ENCODE peak calls at places on chromosomes 5 and 9, in nine cellular contexts. U, Q, V, S, C, F, H, W and Y are unnamed samples.

GRCh38 chr5:42811591-42812392 is at the start of gene SELENOP:
- DNase-seq in U (peak), Q (peak), V (peak), S (no peak), C (no peak), F (peak), H (no peak), W (no peak), Y (peak)

GRCh38 chr5:151382576-151382975 is 35.2 kb upstream of the SLC36A2 start:
- DNase-seq in U (no peak), Q (no peak), V (peak), S (no peak), C (no peak), F (no peak), H (no peak), W (no peak), Y (no peak)

GRCh38 chr9:26308328-26308727 is 584.3 kb downstream of the CAAP1 start:
- DNase-seq in U (no peak), Q (no peak), V (peak), S (no peak), C (no peak), F (no peak), H (no peak), W (no peak), Y (no peak)

GRCh38 chr5:72451771-72452505 is 55.3 kb downstream of the ZNF366 start:
- DNase-seq in U (no peak), Q (no peak), V (no peak), S (no peak), C (peak), F (peak), H (no peak), W (no peak), Y (peak)

GRCh38 chr5:159049844-159050318 is 49.8 kb downstream of the EBF1 start:
- DNase-seq in U (no peak), Q (no peak), V (peak), S (no peak), C (no peak), F (peak), H (no peak), W (no peak), Y (no peak)

GRCh38 chr5:9686211-9686610 is 56.1 kb upstream of the TAS2R1 start:
- DNase-seq in U (no peak), Q (no peak), V (no peak), S (no peak), C (no peak), F (peak), H (no peak), W (no peak), Y (no peak)

GRCh38 chr5:143265995-143266394 is 137.5 kb downstream of the NR3C1 start:
- DNase-seq in U (no peak), Q (no peak), V (no peak), S (no peak), C (no peak), F (no peak), H (no peak), W (no peak), Y (no peak)

GRCh38 chr5:174383196-174384178 is 338.0 kb downstream of the NSG2 start:
- DNase-seq in U (peak), Q (no peak), V (peak), S (no peak), C (no peak), F (no peak), H (no peak), W (no peak), Y (no peak)

GRCh38 chr5:107472620-107473064 is 198.1 kb downstream of the EFNA5 start:
- DNase-seq in U (peak), Q (no peak), V (no peak), S (no peak), C (no peak), F (no peak), H (no peak), W (no peak), Y (no peak)

GRCh38 chr5:54902817-54903473 is 82.4 kb downstream of the ESM1 start:
- DNase-seq in U (peak), Q (no peak), V (no peak), S (no peak), C (no peak), F (peak), H (no peak), W (peak), Y (no peak)

GRCh38 chr9:3475300-3476020 is 50.3 kb downstream of the RFX3 start:
- DNase-seq in U (no peak), Q (no peak), V (no peak), S (no peak), C (no peak), F (no peak), H (no peak), W (peak), Y (no peak)

GRCh38 chr5:135549413-135549812 is 13.6 kb upstream of the NEUROG1 start:
- DNase-seq in U (no peak), Q (no peak), V (no peak), S (no peak), C (no peak), F (no peak), H (no peak), W (no peak), Y (no peak)

GRCh38 chr9:123281659-123282342 is 13.4 kb upstream of the STRBP start:
- DNase-seq in U (no peak), Q (no peak), V (peak), S (no peak), C (no peak), F (no peak), H (no peak), W (no peak), Y (no peak)

GRCh38 chr5:102760815-102761214 is 5.7 kb downstream of the PAM start:
- DNase-seq in U (no peak), Q (no peak), V (no peak), S (no peak), C (no peak), F (peak), H (no peak), W (no peak), Y (no peak)

GRCh38 chr5:59079622-59080620 is 497.0 kb downstream of the RAB3C start:
- DNase-seq in U (no peak), Q (no peak), V (peak), S (no peak), C (no peak), F (peak), H (no peak), W (no peak), Y (no peak)

GRCh38 chr9:841371-842209 is at the start of gene DMRT1:
- DNase-seq in U (no peak), Q (no peak), V (no peak), S (peak), C (no peak), F (no peak), H (no peak), W (no peak), Y (no peak)

GRCh38 chr5:41637869-41638268 is 127.5 kb upstream of the PLCXD3 start:
- DNase-seq in U (no peak), Q (no peak), V (no peak), S (no peak), C (no peak), F (no peak), H (no peak), W (no peak), Y (no peak)

GRCh38 chr5:58905944-58906343 is 323.1 kb downstream of the RAB3C start:
- DNase-seq in U (no peak), Q (no peak), V (no peak), S (no peak), C (no peak), F (no peak), H (no peak), W (no peak), Y (no peak)

GRCh38 chr9:102456562-102456961 is 538.6 kb upstream of the CYLC2 start:
- DNase-seq in U (no peak), Q (no peak), V (no peak), S (no peak), C (no peak), F (no peak), H (no peak), W (no peak), Y (no peak)

GRCh38 chr5:176647870-176648466 is 684 bp downstream of the TSPAN17 start:
- DNase-seq in U (peak), Q (no peak), V (peak), S (peak), C (no peak), F (peak), H (no peak), W (peak), Y (no peak)

GRCh38 chr5:136087961-136088871 is 44.4 kb upstream of the SMAD5 start:
- DNase-seq in U (no peak), Q (no peak), V (peak), S (peak), C (no peak), F (no peak), H (no peak), W (no peak), Y (no peak)

GRCh38 chr5:80937591-80937990 is 22.6 kb upstream of the RASGRF2 start:
- DNase-seq in U (no peak), Q (no peak), V (no peak), S (no peak), C (no peak), F (peak), H (no peak), W (no peak), Y (no peak)

GRCh38 chr9:15069106-15069505 is 158.9 kb upstream of the FREM1 start:
- DNase-seq in U (no peak), Q (no peak), V (no peak), S (no peak), C (no peak), F (no peak), H (no peak), W (no peak), Y (no peak)

GRCh38 chr9:121359358-121360294 is 10.4 kb downstream of the STOM start:
- DNase-seq in U (no peak), Q (no peak), V (no peak), S (no peak), C (no peak), F (peak), H (no peak), W (no peak), Y (no peak)

GRCh38 chr5:138449501-138450239 is 10.8 kb downstream of the REEP2 start:
- DNase-seq in U (peak), Q (no peak), V (peak), S (peak), C (peak), F (peak), H (peak), W (peak), Y (peak)

GRCh38 chr9:129245276-129245675 is 67.2 kb upstream of the IER5L start:
- DNase-seq in U (no peak), Q (no peak), V (peak), S (peak), C (no peak), F (peak), H (no peak), W (no peak), Y (no peak)

GRCh38 chr5:18179579-18179978 is 545.3 kb downstream of the TAF11L14 start:
- DNase-seq in U (no peak), Q (no peak), V (no peak), S (no peak), C (no peak), F (no peak), H (no peak), W (no peak), Y (no peak)